ENCODE peak calls at places on chromosomes 11 and 22, in six cellular contexts. K, D, S, E, Q and H are unnamed samples.
A peak's percentile ranks its signal among the peaks of the same experiment; 100 is the strongest.

GRCh38 chr11:116660011-116660410 is 112.8 kb downstream of the BUD13 start:
- DNase-seq in S (no peak), K (no peak), Q (no peak), D (no peak), E (no peak), H (no peak)

GRCh38 chr11:73464347-73464746 is 88.1 kb downstream of the RELT start:
- DNase-seq in Q (no peak), S (no peak), K (no peak), E (no peak), D (no peak), H (no peak)

GRCh38 chr11:32043737-32044515 is 46.9 kb upstream of the RCN1 start:
- DNase-seq in K (no peak), E (no peak), Q (no peak), S (no peak), D (no peak), H (no peak)

GRCh38 chr11:11070976-11071375 is 213.1 kb upstream of the ZBED5 start:
- DNase-seq in K (no peak), Q (no peak), D (no peak), E (no peak), S (no peak), H (no peak)

GRCh38 chr11:70036971-70037882 is 40.9 kb upstream of the ANO1 start:
- DNase-seq in K (no peak), Q (no peak), E (no peak), S (no peak), D (no peak), H (no peak)

GRCh38 chr11:131305005-131305404 is 65.4 kb upstream of the NTM start:
- DNase-seq in E (no peak), D (no peak), S (no peak), K (no peak), Q (no peak), H (no peak)

GRCh38 chr11:2591805-2592204 is 108.0 kb downstream of the KCNQ1OT1 start:
- DNase-seq in D (no peak), Q (no peak), E (no peak), K (peak; percentile 45), S (no peak), H (peak; percentile 41)

GRCh38 chr11:118396097-118396501 is 5.3 kb upstream of the ATP5MG start:
- DNase-seq in S (no peak), D (no peak), E (no peak), Q (no peak), K (no peak), H (no peak)

GRCh38 chr11:35511666-35512065 is 13.8 kb downstream of the PAMR1 start:
- DNase-seq in E (no peak), D (no peak), S (no peak), K (no peak), Q (no peak), H (no peak)

GRCh38 chr11:105718641-105719040 is 108.8 kb downstream of the GRIA4 start:
- DNase-seq in K (no peak), S (no peak), D (no peak), Q (no peak), E (no peak), H (no peak)

GRCh38 chr11:43504316-43504950 is 145.7 kb downstream of the TTC17 start:
- DNase-seq in S (peak; percentile 12), K (no peak), D (no peak), Q (no peak), E (no peak), H (no peak)

GRCh38 chr11:35412285-35412684 is 7.1 kb downstream of the SLC1A2 start:
- DNase-seq in K (no peak), E (no peak), Q (no peak), D (no peak), S (no peak), H (no peak)

GRCh38 chr11:121767433-121767832 is 314.7 kb upstream of the SORL1-AS1 start:
- DNase-seq in Q (peak; percentile 54), E (no peak), S (no peak), K (no peak), D (no peak), H (no peak)

GRCh38 chr11:2590951-2591754 is 108.6 kb downstream of the KCNQ1OT1 start:
- DNase-seq in K (peak; percentile 35), E (no peak), Q (no peak), D (peak; percentile 27), S (no peak), H (peak; percentile 27)

GRCh38 chr11:101127348-101127698 is 2.3 kb downstream of the PGR start:
- DNase-seq in K (peak; percentile 54), S (no peak), Q (no peak), D (peak; percentile 48), E (peak; percentile 14), H (no peak)

GRCh38 chr22:36397081-36397766 is 9.5 kb upstream of the MYH9 start:
- DNase-seq in K (no peak), S (no peak), E (no peak), D (peak; percentile 46), Q (no peak), H (no peak)

GRCh38 chr11:82732734-82733443 is 775 bp downstream of the FAM181B start:
- DNase-seq in S (no peak), D (no peak), Q (no peak), E (no peak), K (peak; percentile 45), H (peak; percentile 80)

GRCh38 chr11:113474362-113475159 is 637 bp downstream of the DRD2 start:
- DNase-seq in D (peak; percentile 72), S (no peak), Q (no peak), K (peak; percentile 80), E (peak; percentile 51), H (peak; percentile 76)

GRCh38 chr22:29202231-29203192 is 3.2 kb upstream of the EMID1 start:
- DNase-seq in S (no peak), D (peak; percentile 67), Q (peak; percentile 91), K (peak; percentile 76), E (peak; percentile 30), H (peak; percentile 71)

GRCh38 chr11:79332017-79332416 is 108.8 kb downstream of the TENM4 start:
- DNase-seq in S (no peak), E (no peak), D (no peak), K (no peak), Q (no peak), H (no peak)

GRCh38 chr11:71071736-71072509 is 180.5 kb downstream of the SHANK2 start:
- DNase-seq in D (no peak), K (no peak), E (no peak), S (no peak), Q (no peak), H (no peak)

GRCh38 chr11:36048496-36049247 is 104.8 kb downstream of the LDLRAD3 start:
- DNase-seq in S (no peak), K (no peak), Q (no peak), E (no peak), D (no peak), H (no peak)

GRCh38 chr11:83773950-83774880 is 488.0 kb upstream of the CCDC90B start:
- DNase-seq in S (no peak), E (no peak), K (no peak), D (no peak), Q (no peak), H (no peak)

GRCh38 chr11:86128914-86129313 is 60.0 kb upstream of the PICALM start:
- DNase-seq in K (no peak), D (no peak), S (no peak), E (no peak), Q (no peak), H (no peak)

GRCh38 chr11:86122773-86123172 is 53.9 kb upstream of the PICALM start:
- DNase-seq in K (no peak), D (no peak), E (no peak), Q (no peak), S (no peak), H (no peak)

GRCh38 chr11:86129775-86130540 is 61.1 kb upstream of the PICALM start:
- DNase-seq in S (no peak), Q (no peak), D (no peak), K (no peak), E (no peak), H (no peak)

GRCh38 chr11:86124251-86125233 is 55.7 kb upstream of the PICALM start:
- DNase-seq in D (no peak), E (no peak), K (no peak), Q (no peak), S (no peak), H (no peak)

GRCh38 chr11:86126862-86127261 is 58.0 kb upstream of the PICALM start:
- DNase-seq in Q (no peak), D (no peak), K (no peak), S (no peak), E (no peak), H (no peak)
- H3K4me1 ChIP-seq in Q (peaks cover 11% of the 10 kb centered on the region), D (no peaks in the 10 kb centered on the region), K (no peaks in the 10 kb centered on the region), S (no peaks in the 10 kb centered on the region), E (no peaks in the 10 kb centered on the region), H (no peaks in the 10 kb centered on the region)

DNA sequence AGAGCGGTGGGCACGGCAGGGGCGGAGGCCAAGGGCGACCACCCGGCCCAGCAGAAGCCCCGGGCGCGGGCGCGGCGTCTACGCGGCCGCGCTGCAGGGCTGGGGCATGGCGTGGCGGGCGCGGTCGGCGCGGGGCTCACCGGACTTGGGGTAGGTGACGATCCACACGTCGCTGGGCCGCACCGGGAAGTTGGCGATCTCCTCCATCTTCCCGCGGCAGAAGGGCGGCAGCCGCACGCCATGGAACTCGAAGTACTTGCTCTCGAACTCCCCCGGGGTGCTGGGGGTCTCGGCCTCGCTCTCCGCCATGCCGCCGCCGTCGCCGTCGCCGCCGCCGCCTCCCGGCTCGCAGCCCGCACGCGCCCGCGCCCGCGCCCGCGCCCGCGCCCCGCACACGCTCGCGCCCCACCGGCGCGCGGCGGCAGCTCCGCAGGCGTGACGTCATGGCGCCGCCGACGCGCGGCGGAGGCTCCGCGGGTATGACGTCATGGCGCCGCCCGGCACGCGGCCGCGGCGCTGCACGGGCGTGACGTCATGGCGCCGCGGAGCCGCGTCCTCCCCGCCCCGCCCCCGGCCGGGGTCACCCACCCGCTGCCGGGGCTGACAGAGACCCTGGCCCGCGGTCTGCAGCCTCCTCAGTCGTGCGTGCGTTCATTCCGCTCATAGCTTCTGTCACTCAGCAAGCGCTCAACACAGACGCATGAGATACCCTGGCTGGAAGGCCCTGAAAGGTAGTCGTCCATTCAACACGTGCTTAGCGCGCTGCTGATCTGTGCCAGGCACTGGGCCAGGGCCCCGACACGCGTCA is at the start of gene SULT4A1:
- DNase-seq in K (peak; percentile 31), Q (no peak), S (peak; percentile 19), D (no peak), E (no peak), H (no peak)
- H3K4me3 ChIP-seq in K (peak within 1 kb of the TSS; percentile 22), Q (no peak within 1 kb of the TSS), S (peak within 1 kb of the TSS; percentile 44), D (no peak within 1 kb of the TSS), E (peak within 1 kb of the TSS; percentile 23), H (no peak within 1 kb of the TSS)

GRCh38 chr11:65793144-65793581 is 6.3 kb downstream of the OVOL1 start:
- DNase-seq in S (no peak), K (no peak), D (peak; percentile 87), E (no peak), Q (no peak), H (peak; percentile 90)

GRCh38 chr11:65791719-65792213 is 4.9 kb downstream of the OVOL1 start:
- DNase-seq in K (no peak), D (peak; percentile 75), S (no peak), Q (peak; percentile 73), E (no peak), H (peak; percentile 75)

GRCh38 chr11:65793625-65794400 is 7.0 kb downstream of the OVOL1 start:
- DNase-seq in S (no peak), E (no peak), K (no peak), D (no peak), Q (no peak), H (no peak)

GRCh38 chr11:65790902-65791650 is 4.2 kb downstream of the OVOL1 start:
- DNase-seq in E (no peak), Q (no peak), K (peak; percentile 35), S (no peak), D (no peak), H (peak; percentile 53)

GRCh38 chr11:65792456-65792855 is 5.6 kb downstream of the OVOL1 start:
- DNase-seq in K (no peak), E (no peak), S (no peak), Q (no peak), D (no peak), H (peak; percentile 68)
- H3K27me3 ChIP-seq in K (peaks cover 35% of the 10 kb centered on the region), E (no peaks in the 10 kb centered on the region), S (no peaks in the 10 kb centered on the region), Q (peaks cover 5% of the 10 kb centered on the region), D (peaks cover 18% of the 10 kb centered on the region), H (peaks cover 20% of the 10 kb centered on the region)

GRCh38 chr22:21856197-21856596 is 11.2 kb downstream of the MAPK1 start:
- DNase-seq in K (no peak), D (no peak), E (no peak), S (no peak), Q (no peak), H (no peak)
- H3K4me1 ChIP-seq in K (peaks cover 56% of the 10 kb centered on the region), D (peaks cover 70% of the 10 kb centered on the region), E (no peaks in the 10 kb centered on the region), S (no peaks in the 10 kb centered on the region), Q (peaks cover 18% of the 10 kb centered on the region), H (peaks cover 9% of the 10 kb centered on the region)